ENCODE peak calls at places on chromosome 9, in six cellular contexts. E, N, P, I, O and A are unnamed samples.

GRCh38 chr9:33430942-33431341 is 16.5 kb downstream of the AQP3 start:
- DNase-seq in E (no peak), N (no peak), P (no peak), I (peak; percentile 55), O (no peak), A (no peak)

GRCh38 chr9:89662718-89663246 is 58.0 kb downstream of the GADD45G start:
- DNase-seq in E (no peak), N (no peak), P (no peak), I (no peak), O (no peak), A (no peak)

GRCh38 chr9:33506626-33507370 is 17.3 kb upstream of the ANKRD18B start:
- DNase-seq in E (no peak), N (peak; percentile 94), P (peak; percentile 31), I (no peak), O (no peak), A (no peak)

GRCh38 chr9:125694478-125694877 is 12.5 kb downstream of the MAPKAP1 start:
- DNase-seq in E (no peak), N (no peak), P (peak; percentile 74), I (no peak), O (no peak), A (no peak)

GRCh38 chr9:2872307-2872940 is 28.5 kb upstream of the PUM3 start:
- DNase-seq in E (no peak), N (no peak), P (peak; percentile 49), I (no peak), O (no peak), A (peak; percentile 70)

GRCh38 chr9:17472126-17472525 is 106.7 kb upstream of the SH3GL2 start:
- DNase-seq in E (no peak), N (no peak), P (no peak), I (no peak), O (no peak), A (no peak)

GRCh38 chr9:125495137-125496119 is 211.6 kb downstream of the MAPKAP1 start:
- DNase-seq in E (peak; percentile 18), N (no peak), P (no peak), I (no peak), O (peak; percentile 53), A (no peak)

GRCh38 chr9:138080979-138081378 is 203.4 kb downstream of the CACNA1B start:
- DNase-seq in E (no peak), N (no peak), P (no peak), I (no peak), O (no peak), A (no peak)

GRCh38 chr9:115883467-115884329 is 269.9 kb upstream of the PAPPA start:
- DNase-seq in E (peak; percentile 60), N (peak; percentile 9), P (peak; percentile 55), I (no peak), O (no peak), A (peak; percentile 9)

GRCh38 chr9:134633362-134634142 is 8.1 kb upstream of the COL5A1 start:
- DNase-seq in E (no peak), N (no peak), P (no peak), I (no peak), O (no peak), A (no peak)

GRCh38 chr9:2281803-2282185 is 266.6 kb downstream of the SMARCA2 start:
- DNase-seq in E (no peak), N (no peak), P (no peak), I (no peak), O (no peak), A (no peak)

GRCh38 chr9:132752877-132753592 is 82.8 kb downstream of the GTF3C4 start:
- DNase-seq in E (no peak), N (no peak), P (no peak), I (no peak), O (no peak), A (no peak)

GRCh38 chr9:132750668-132751067 is 80.4 kb downstream of the GTF3C4 start:
- DNase-seq in E (no peak), N (no peak), P (no peak), I (no peak), O (no peak), A (no peak)

GRCh38 chr9:132748450-132748849 is 78.2 kb downstream of the GTF3C4 start:
- DNase-seq in E (no peak), N (no peak), P (no peak), I (no peak), O (no peak), A (no peak)

GRCh38 chr9:132745911-132746709 is 75.8 kb downstream of the GTF3C4 start:
- DNase-seq in E (no peak), N (no peak), P (no peak), I (no peak), O (no peak), A (no peak)

DNA sequence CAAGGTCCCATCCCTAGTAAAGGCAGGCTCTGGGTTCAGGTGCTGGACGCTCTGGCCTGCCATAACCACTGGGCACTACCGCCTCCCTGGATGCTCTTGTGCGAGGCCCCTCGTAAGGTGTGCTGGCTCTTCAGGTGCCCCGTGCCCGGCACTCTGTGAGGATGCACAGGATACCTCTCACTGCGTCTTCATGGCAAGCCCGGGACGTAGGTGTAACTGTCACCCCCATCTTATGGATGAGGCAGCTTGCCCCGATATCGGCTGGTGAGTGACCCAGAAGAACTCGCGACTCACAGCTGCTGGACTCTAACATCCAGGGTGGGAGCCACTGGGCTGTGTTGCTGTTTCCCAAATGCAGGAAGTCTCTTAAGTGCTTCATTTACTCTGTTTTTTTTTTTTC is 79.1 kb downstream of the GTF3C4 start:
- DNase-seq in E (no peak), N (no peak), P (no peak), I (no peak), O (no peak), A (no peak)
- TF ChIP-seq MYC in E (no peak), N (no peak), P (no peak), I (no peak), O (no peak), A (no peak)

DNA sequence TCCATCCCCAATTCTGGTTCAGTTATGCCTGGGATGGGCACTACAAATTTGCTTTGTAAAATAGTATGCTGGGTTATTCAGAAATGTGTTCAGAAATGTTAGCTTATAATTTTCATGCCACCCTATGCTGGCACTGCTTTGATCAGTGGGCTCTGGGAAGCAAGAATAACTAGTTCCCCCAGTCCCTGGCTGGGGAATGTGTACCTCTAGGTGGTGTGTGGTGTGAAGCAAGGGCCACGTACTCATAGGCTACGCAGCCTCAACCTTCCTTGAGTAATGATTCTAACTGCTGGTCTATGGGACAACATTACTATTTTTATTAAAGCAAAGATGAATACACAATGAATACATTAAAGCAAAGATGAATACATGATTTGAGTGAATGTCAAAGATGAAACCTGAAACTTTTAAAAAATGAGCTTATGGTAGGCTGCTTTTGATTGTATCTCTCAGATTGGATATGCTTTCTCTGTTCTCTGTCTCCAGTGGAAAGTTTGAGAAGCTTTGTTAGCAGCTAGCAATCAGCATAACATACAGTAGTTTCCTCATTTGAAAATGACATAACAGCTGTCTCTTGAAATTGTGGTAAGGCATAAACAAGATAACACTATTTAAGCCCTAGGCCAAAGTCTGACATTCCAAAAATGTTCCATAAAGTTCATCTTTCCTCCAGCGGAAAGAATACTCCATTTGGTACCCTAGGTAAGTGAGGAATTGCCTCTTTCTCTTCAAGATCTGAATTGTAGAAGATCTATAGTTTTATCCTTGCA is 174.7 kb upstream of the NFIB start:
- DNase-seq in E (no peak), N (no peak), P (no peak), I (no peak), O (no peak), A (no peak)
- H3K4me3 ChIP-seq in E (no peak overlapping the region), N (no peak overlapping the region), P (no peak overlapping the region), I (no peak overlapping the region), O (no peak overlapping the region), A (no peak overlapping the region)

DNA sequence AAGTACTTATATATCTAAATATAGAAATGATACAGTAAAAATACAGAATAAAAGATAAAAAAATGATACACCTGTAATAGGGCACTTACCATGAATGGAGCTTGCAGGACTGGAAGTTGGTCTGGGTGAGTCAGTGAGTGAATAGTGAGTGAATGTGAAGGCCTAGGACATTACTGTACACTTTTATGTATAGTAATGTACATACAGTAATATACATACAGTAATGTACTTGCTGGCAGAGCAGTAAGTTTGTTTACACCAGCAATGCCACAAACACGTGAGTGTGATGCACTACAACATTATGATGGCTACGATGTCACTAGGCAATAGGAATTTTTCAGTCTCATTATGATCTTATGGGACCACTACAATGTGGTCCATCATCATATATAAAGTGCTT is 34.2 kb downstream of the SUSD1 start:
- DNase-seq in E (no peak), N (no peak), P (no peak), I (no peak), O (no peak), A (no peak)
- TF ChIP-seq CTCF in E (no peak), N (no peak), P (no peak), I (no peak), O (no peak), A (no peak)

DNA sequence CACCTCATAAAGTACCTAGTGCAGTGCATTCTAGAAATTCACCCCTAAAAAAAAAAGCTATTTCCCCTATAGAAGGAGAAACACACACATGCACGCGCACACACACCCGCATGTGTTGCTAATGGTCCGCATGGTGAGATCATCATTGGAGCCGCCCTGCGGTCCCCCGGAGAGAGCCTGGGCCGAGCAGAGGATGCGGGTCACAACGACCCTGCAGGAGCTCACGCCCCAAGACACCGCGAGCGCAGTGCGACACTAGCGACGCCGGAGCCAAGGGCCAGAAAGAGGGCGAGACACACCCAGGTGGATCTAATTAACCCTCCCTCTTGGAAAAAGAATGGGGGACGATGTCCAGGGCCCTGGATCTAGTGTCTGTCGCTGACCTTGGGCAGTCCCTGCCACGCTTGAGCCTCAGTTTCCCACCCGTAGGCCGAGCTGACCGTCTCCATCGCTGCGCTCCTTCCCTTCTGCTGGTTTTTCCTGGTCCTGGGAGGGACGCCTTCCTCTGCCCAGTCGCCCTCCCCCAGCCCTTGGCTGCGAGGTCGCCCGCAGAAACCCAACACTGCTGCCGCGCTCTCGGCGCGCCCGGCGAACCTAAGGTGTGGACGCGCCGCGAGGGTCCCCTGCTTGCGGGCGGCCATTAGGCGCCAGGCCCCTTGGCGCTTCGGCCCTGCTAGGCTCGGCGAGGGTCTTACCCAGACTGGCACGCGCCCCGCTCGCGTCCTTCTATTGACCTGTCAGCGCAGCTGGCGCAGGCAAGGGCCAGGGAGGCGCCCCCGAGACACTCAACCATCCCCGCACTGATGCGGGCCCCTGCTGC is 47.6 kb upstream of the RNF20 start:
- DNase-seq in E (peak; percentile 58), N (no peak), P (no peak), I (peak; percentile 49), O (no peak), A (no peak)
- TF ChIP-seq MYC in E (no peak), N (no peak), P (no peak), I (peak; percentile 42), O (no peak), A (no peak)